ENCODE peak calls at places on chromosomes 4 and X, in eight cellular contexts. One of them, this sample, is unnamed.

GRCh38 chrX:40778861-40779575 is 43.7 kb upstream of the MED14 start:
- DNase-seq in Ammon's horn: no peak
- DNase-seq in coronary artery: no peak
- DNase-seq in ovary: no peak
- DNase-seq in ecto neural progenitor cell: no peak
- DNase-seq in stimulated activated CD8-positive, alpha-beta memory T cell treated with anti-CD3 and anti-CD28 coated beads, Interleukin-2, amount 100 ng/mL, for 1 hour: no peak
- DNase-seq in posterior cingulate gyrus: no peak
- DNase-seq in activated naive CD8-positive, alpha-beta T cell treated with anti-CD3 and anti-CD28 coated beads, Interleukin-2, amount 50 U/mL, for 24 hours: no peak
- DNase-seq in this sample: no peak

GRCh38 chrX:53732797-53733196 is 46.3 kb upstream of the HUWE1 start:
- DNase-seq in ecto neural progenitor cell: no peak
- DNase-seq in coronary artery: no peak
- DNase-seq in posterior cingulate gyrus: no peak
- DNase-seq in Ammon's horn: no peak
- DNase-seq in activated naive CD8-positive, alpha-beta T cell treated with anti-CD3 and anti-CD28 coated beads, Interleukin-2, amount 50 U/mL, for 24 hours: no peak
- DNase-seq in ovary: no peak
- DNase-seq in stimulated activated CD8-positive, alpha-beta memory T cell treated with anti-CD3 and anti-CD28 coated beads, Interleukin-2, amount 100 ng/mL, for 1 hour: no peak
- DNase-seq in this sample: no peak

GRCh38 chr4:103011378-103012025 is 8.0 kb downstream of the SLC9B1 start:
- DNase-seq in coronary artery: no peak
- DNase-seq in posterior cingulate gyrus: no peak
- DNase-seq in ovary: peak; percentile 16
- DNase-seq in activated naive CD8-positive, alpha-beta T cell treated with anti-CD3 and anti-CD28 coated beads, Interleukin-2, amount 50 U/mL, for 24 hours: no peak
- DNase-seq in Ammon's horn: no peak
- DNase-seq in ecto neural progenitor cell: no peak
- DNase-seq in stimulated activated CD8-positive, alpha-beta memory T cell treated with anti-CD3 and anti-CD28 coated beads, Interleukin-2, amount 100 ng/mL, for 1 hour: no peak
- DNase-seq in this sample: no peak

GRCh38 chrX:77785400-77785745 is 643 bp downstream of the ATRX start:
- DNase-seq in activated naive CD8-positive, alpha-beta T cell treated with anti-CD3 and anti-CD28 coated beads, Interleukin-2, amount 50 U/mL, for 24 hours: no peak
- DNase-seq in coronary artery: no peak
- DNase-seq in posterior cingulate gyrus: peak; percentile 19
- DNase-seq in ovary: no peak
- DNase-seq in stimulated activated CD8-positive, alpha-beta memory T cell treated with anti-CD3 and anti-CD28 coated beads, Interleukin-2, amount 100 ng/mL, for 1 hour: no peak
- DNase-seq in ecto neural progenitor cell: no peak
- DNase-seq in Ammon's horn: peak; percentile 3
- DNase-seq in this sample: peak; percentile 40

GRCh38 chr4:24164054-24164453 is 274.2 kb upstream of the PPARGC1A start:
- DNase-seq in ovary: no peak
- DNase-seq in ecto neural progenitor cell: no peak
- DNase-seq in posterior cingulate gyrus: no peak
- DNase-seq in activated naive CD8-positive, alpha-beta T cell treated with anti-CD3 and anti-CD28 coated beads, Interleukin-2, amount 50 U/mL, for 24 hours: no peak
- DNase-seq in Ammon's horn: no peak
- DNase-seq in coronary artery: no peak
- DNase-seq in stimulated activated CD8-positive, alpha-beta memory T cell treated with anti-CD3 and anti-CD28 coated beads, Interleukin-2, amount 100 ng/mL, for 1 hour: no peak
- DNase-seq in this sample: no peak

GRCh38 chr4:147398556-147398955 is 82.3 kb upstream of the EDNRA start:
- DNase-seq in coronary artery: no peak
- DNase-seq in Ammon's horn: no peak
- DNase-seq in ecto neural progenitor cell: no peak
- DNase-seq in activated naive CD8-positive, alpha-beta T cell treated with anti-CD3 and anti-CD28 coated beads, Interleukin-2, amount 50 U/mL, for 24 hours: no peak
- DNase-seq in stimulated activated CD8-positive, alpha-beta memory T cell treated with anti-CD3 and anti-CD28 coated beads, Interleukin-2, amount 100 ng/mL, for 1 hour: no peak
- DNase-seq in posterior cingulate gyrus: no peak
- DNase-seq in ovary: no peak
- DNase-seq in this sample: no peak

GRCh38 chr4:87093443-87094123 is 126.8 kb downstream of the KLHL8 start:
- DNase-seq in posterior cingulate gyrus: no peak
- DNase-seq in ecto neural progenitor cell: no peak
- DNase-seq in coronary artery: no peak
- DNase-seq in stimulated activated CD8-positive, alpha-beta memory T cell treated with anti-CD3 and anti-CD28 coated beads, Interleukin-2, amount 100 ng/mL, for 1 hour: no peak
- DNase-seq in ovary: no peak
- DNase-seq in activated naive CD8-positive, alpha-beta T cell treated with anti-CD3 and anti-CD28 coated beads, Interleukin-2, amount 50 U/mL, for 24 hours: peak; percentile 35
- DNase-seq in Ammon's horn: peak; percentile 70
- DNase-seq in this sample: peak; percentile 63

GRCh38 chrX:155767101-155767878 is 113.9 kb upstream of the VAMP7 start:
- DNase-seq in stimulated activated CD8-positive, alpha-beta memory T cell treated with anti-CD3 and anti-CD28 coated beads, Interleukin-2, amount 100 ng/mL, for 1 hour: no peak
- DNase-seq in posterior cingulate gyrus: no peak
- DNase-seq in ecto neural progenitor cell: peak; percentile 54
- DNase-seq in Ammon's horn: peak; percentile 69
- DNase-seq in coronary artery: peak; percentile 74
- DNase-seq in activated naive CD8-positive, alpha-beta T cell treated with anti-CD3 and anti-CD28 coated beads, Interleukin-2, amount 50 U/mL, for 24 hours: peak; percentile 2
- DNase-seq in ovary: peak; percentile 44
- DNase-seq in this sample: peak; percentile 92

GRCh38 chr4:20616313-20616712 is 83.9 kb upstream of the PACRGL start:
- DNase-seq in stimulated activated CD8-positive, alpha-beta memory T cell treated with anti-CD3 and anti-CD28 coated beads, Interleukin-2, amount 100 ng/mL, for 1 hour: no peak
- DNase-seq in posterior cingulate gyrus: no peak
- DNase-seq in coronary artery: no peak
- DNase-seq in ecto neural progenitor cell: no peak
- DNase-seq in activated naive CD8-positive, alpha-beta T cell treated with anti-CD3 and anti-CD28 coated beads, Interleukin-2, amount 50 U/mL, for 24 hours: no peak
- DNase-seq in Ammon's horn: no peak
- DNase-seq in ovary: no peak
- DNase-seq in this sample: no peak

GRCh38 chrX:71870337-71871098 is 40.1 kb upstream of the NHSL2 start:
- DNase-seq in activated naive CD8-positive, alpha-beta T cell treated with anti-CD3 and anti-CD28 coated beads, Interleukin-2, amount 50 U/mL, for 24 hours: no peak
- DNase-seq in ecto neural progenitor cell: no peak
- DNase-seq in ovary: no peak
- DNase-seq in stimulated activated CD8-positive, alpha-beta memory T cell treated with anti-CD3 and anti-CD28 coated beads, Interleukin-2, amount 100 ng/mL, for 1 hour: no peak
- DNase-seq in coronary artery: no peak
- DNase-seq in posterior cingulate gyrus: no peak
- DNase-seq in Ammon's horn: no peak
- DNase-seq in this sample: peak; percentile 68

GRCh38 chrX:14694631-14695030 is 165.3 kb downstream of the GLRA2 start:
- DNase-seq in ecto neural progenitor cell: no peak
- DNase-seq in coronary artery: no peak
- DNase-seq in posterior cingulate gyrus: no peak
- DNase-seq in Ammon's horn: no peak
- DNase-seq in ovary: no peak
- DNase-seq in stimulated activated CD8-positive, alpha-beta memory T cell treated with anti-CD3 and anti-CD28 coated beads, Interleukin-2, amount 100 ng/mL, for 1 hour: no peak
- DNase-seq in activated naive CD8-positive, alpha-beta T cell treated with anti-CD3 and anti-CD28 coated beads, Interleukin-2, amount 50 U/mL, for 24 hours: no peak
- DNase-seq in this sample: no peak

GRCh38 chr4:53816561-53816960 is 225.3 kb upstream of the LNX1 start:
- DNase-seq in posterior cingulate gyrus: no peak
- DNase-seq in ecto neural progenitor cell: no peak
- DNase-seq in ovary: no peak
- DNase-seq in stimulated activated CD8-positive, alpha-beta memory T cell treated with anti-CD3 and anti-CD28 coated beads, Interleukin-2, amount 100 ng/mL, for 1 hour: no peak
- DNase-seq in Ammon's horn: no peak
- DNase-seq in coronary artery: no peak
- DNase-seq in activated naive CD8-positive, alpha-beta T cell treated with anti-CD3 and anti-CD28 coated beads, Interleukin-2, amount 50 U/mL, for 24 hours: no peak
- DNase-seq in this sample: no peak

GRCh38 chr4:95556460-95556859 is 7.7 kb upstream of the UNC5C start:
- DNase-seq in coronary artery: no peak
- DNase-seq in posterior cingulate gyrus: no peak
- DNase-seq in ecto neural progenitor cell: no peak
- DNase-seq in Ammon's horn: no peak
- DNase-seq in stimulated activated CD8-positive, alpha-beta memory T cell treated with anti-CD3 and anti-CD28 coated beads, Interleukin-2, amount 100 ng/mL, for 1 hour: no peak
- DNase-seq in activated naive CD8-positive, alpha-beta T cell treated with anti-CD3 and anti-CD28 coated beads, Interleukin-2, amount 50 U/mL, for 24 hours: no peak
- DNase-seq in ovary: no peak
- DNase-seq in this sample: no peak

GRCh38 chr4:94582517-94582916 is 130.8 kb downstream of the PDLIM5 start:
- DNase-seq in stimulated activated CD8-positive, alpha-beta memory T cell treated with anti-CD3 and anti-CD28 coated beads, Interleukin-2, amount 100 ng/mL, for 1 hour: no peak
- DNase-seq in ecto neural progenitor cell: no peak
- DNase-seq in Ammon's horn: no peak
- DNase-seq in activated naive CD8-positive, alpha-beta T cell treated with anti-CD3 and anti-CD28 coated beads, Interleukin-2, amount 50 U/mL, for 24 hours: no peak
- DNase-seq in ovary: no peak
- DNase-seq in coronary artery: no peak
- DNase-seq in posterior cingulate gyrus: no peak
- DNase-seq in this sample: no peak

GRCh38 chr4:145034727-145035211 is 63.2 kb downstream of the ANAPC10 start:
- DNase-seq in Ammon's horn: no peak
- DNase-seq in ecto neural progenitor cell: no peak
- DNase-seq in stimulated activated CD8-positive, alpha-beta memory T cell treated with anti-CD3 and anti-CD28 coated beads, Interleukin-2, amount 100 ng/mL, for 1 hour: no peak
- DNase-seq in ovary: no peak
- DNase-seq in coronary artery: no peak
- DNase-seq in activated naive CD8-positive, alpha-beta T cell treated with anti-CD3 and anti-CD28 coated beads, Interleukin-2, amount 50 U/mL, for 24 hours: no peak
- DNase-seq in posterior cingulate gyrus: no peak
- DNase-seq in this sample: no peak